ENCODE peak calls at places on chromosome X, in four cellular contexts. A, O, X and P are unnamed samples.

GRCh38 chrX:39752820-39753219 is 344.9 kb downstream of the BCOR start:
- DNase-seq in X (peak), A (peak), O (no peak), P (no peak)

GRCh38 chrX:30653415-30654131 is at the start of gene GK:
- DNase-seq in X (peak), A (no peak), O (peak), P (no peak)

GRCh38 chrX:120426599-120426998 is 42.5 kb downstream of the LAMP2 start:
- DNase-seq in X (no peak), O (no peak), A (no peak), P (peak)

GRCh38 chrX:140190441-140191108 is 225.3 kb upstream of the CXorf66 start:
- DNase-seq in X (no peak), A (no peak), O (no peak), P (no peak)

GRCh38 chrX:41180194-41180902 is 95.1 kb downstream of the USP9X start:
- DNase-seq in X (no peak), O (no peak), A (peak), P (peak)

GRCh38 chrX:40199704-40200103 is 101.9 kb upstream of the BCOR start:
- DNase-seq in A (no peak), O (no peak), X (no peak), P (no peak)

GRCh38 chrX:8341814-8342590 is 122.6 kb upstream of the VCX3B start:
- DNase-seq in O (no peak), X (no peak), A (no peak), P (no peak)

GRCh38 chrX:54818221-54818620 is 10.7 kb downstream of the MAGED2 start:
- DNase-seq in A (no peak), X (peak), O (no peak), P (no peak)

GRCh38 chrX:13001961-13002671 is 27.2 kb downstream of the TMSB4X start:
- DNase-seq in X (no peak), O (no peak), A (no peak), P (no peak)

GRCh38 chrX:23784487-23785301 is 1.7 kb downstream of the SAT1 start:
- DNase-seq in X (no peak), O (no peak), A (no peak), P (no peak)

GRCh38 chrX:97065973-97066372 is 182.3 kb downstream of the RPA4 start:
- DNase-seq in O (no peak), X (no peak), A (no peak), P (no peak)

GRCh38 chrX:135595543-135595942 is 75.1 kb downstream of the INTS6L start:
- DNase-seq in O (no peak), X (no peak), A (no peak), P (no peak)

GRCh38 chrX:140943513-140943912 is 58.9 kb upstream of the SPANXB1 start:
- DNase-seq in A (no peak), O (no peak), X (no peak), P (no peak)

GRCh38 chrX:109889289-109890006 is 113.5 kb upstream of the TMEM164 start:
- DNase-seq in O (no peak), X (no peak), A (no peak), P (no peak)

GRCh38 chrX:13836575-13836974 is 19.7 kb upstream of the GPM6B start:
- DNase-seq in A (no peak), X (no peak), O (no peak), P (no peak)

GRCh38 chrX:146055733-146056132 is 238.1 kb downstream of the SLITRK2 start:
- DNase-seq in X (no peak), O (no peak), A (no peak), P (no peak)

GRCh38 chrX:40278340-40279090 is 180.8 kb upstream of the BCOR start:
- DNase-seq in O (no peak), X (no peak), A (peak), P (no peak)

GRCh38 chrX:12308420-12308819 is 170.1 kb downstream of the FRMPD4 start:
- DNase-seq in A (no peak), X (no peak), O (no peak), P (no peak)

GRCh38 chrX:22533898-22534297 is 261.2 kb downstream of the CBLL2 start:
- DNase-seq in X (no peak), O (no peak), A (no peak), P (no peak)

GRCh38 chrX:70096052-70096451 is 33.8 kb downstream of the OTUD6A start:
- DNase-seq in X (no peak), A (no peak), O (no peak), P (no peak)

GRCh38 chrX:10972731-10973130 is 138.4 kb upstream of the HCCS start:
- DNase-seq in X (no peak), O (no peak), A (no peak), P (peak)